ENCODE peak calls at places on chromosomes 5 and 9, in nine cellular contexts. T is mucosa of descending colon, E is cardiac muscle cell, V is IMR-90, Y is suprapubic skin, H is iPS DF 6.9, B is left ventricle myocardium inferior, Q is uterus, W is BE2C. J is an unnamed sample.

GRCh38 chr9:14283276-14283675 is 30.7 kb downstream of the NFIB start:
- DNase-seq in T (no peak), E (no peak), V (no peak), Y (no peak), H (no peak), B (no peak), Q (no peak), W (no peak), J (no peak)

GRCh38 chr9:1077616-1078015 is 27.5 kb downstream of the DMRT2 start:
- DNase-seq in T (no peak), E (no peak), V (no peak), Y (no peak), H (no peak), B (no peak), Q (no peak), W (no peak), J (no peak)

GRCh38 chr5:150208187-150209015 is 18.5 kb downstream of the SLC6A7 start:
- DNase-seq in T (no peak), E (peak), V (peak), Y (no peak), H (no peak), B (no peak), Q (no peak), W (no peak), J (no peak)

GRCh38 chr5:131749138-131749537 is 47.7 kb downstream of the FNIP1 start:
- DNase-seq in T (no peak), E (no peak), V (peak), Y (no peak), H (no peak), B (no peak), Q (no peak), W (no peak), J (no peak)

GRCh38 chr5:9621379-9621903 is 8.7 kb downstream of the TAS2R1 start:
- DNase-seq in T (no peak), E (peak), V (peak), Y (no peak), H (no peak), B (no peak), Q (no peak), W (no peak), J (peak)

GRCh38 chr5:169296456-169297220 is 4.3 kb downstream of the SLIT3 start:
- DNase-seq in T (no peak), E (peak), V (no peak), Y (no peak), H (no peak), B (no peak), Q (peak), W (no peak), J (no peak)

GRCh38 chr5:180330810-180331646 is 22.1 kb downstream of the GFPT2 start:
- DNase-seq in T (no peak), E (peak), V (peak), Y (peak), H (no peak), B (peak), Q (peak), W (no peak), J (peak)

GRCh38 chr9:124514125-124514524 is 6.9 kb upstream of the NR5A1 start:
- DNase-seq in T (no peak), E (no peak), V (no peak), Y (no peak), H (no peak), B (no peak), Q (no peak), W (no peak), J (no peak)

DNA sequence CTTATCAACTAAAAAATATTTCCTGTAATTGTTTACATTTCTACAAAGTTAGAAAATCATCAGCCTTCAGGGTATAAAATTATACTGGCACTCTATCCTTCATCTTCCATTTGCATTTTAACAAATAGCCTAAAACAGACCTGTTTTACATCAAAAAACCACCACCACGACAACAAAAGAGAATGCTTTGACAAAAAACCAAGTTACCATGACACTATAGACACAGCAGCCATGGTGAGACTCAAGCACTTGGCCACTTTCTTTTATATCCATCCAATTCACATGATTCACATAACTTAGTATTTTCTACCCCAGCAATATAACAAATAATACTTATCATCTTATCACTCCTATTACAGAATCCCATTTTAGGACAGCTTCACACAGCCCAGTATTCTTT is 2.8 kb downstream of the NADK2 start:
- DNase-seq in T (no peak), E (no peak), V (no peak), Y (no peak), H (no peak), B (no peak), Q (no peak), W (no peak), J (no peak)
- H3K4me3 ChIP-seq in T (no peak), E (no peak), V (no peak), Y (no peak), H (no peak), B (peak), Q (no peak), W (no peak), J (no peak)

GRCh38 chr5:10624244-10624643 is 60.4 kb downstream of the ANKRD33B start:
- DNase-seq in T (no peak), E (no peak), V (no peak), Y (peak), H (no peak), B (no peak), Q (no peak), W (no peak), J (no peak)
- H3K4me3 ChIP-seq in T (no peak), E (no peak), V (no peak), Y (no peak), H (no peak), B (no peak), Q (no peak), W (no peak), J (no peak)

GRCh38 chr5:141598389-141599360 is 20.1 kb downstream of the DIAPH1 start:
- DNase-seq in T (no peak), E (no peak), V (peak), Y (no peak), H (no peak), B (no peak), Q (no peak), W (no peak), J (no peak)
- H3K4me3 ChIP-seq in T (no peak), E (no peak), V (no peak), Y (no peak), H (no peak), B (no peak), Q (no peak), W (no peak), J (no peak)

DNA sequence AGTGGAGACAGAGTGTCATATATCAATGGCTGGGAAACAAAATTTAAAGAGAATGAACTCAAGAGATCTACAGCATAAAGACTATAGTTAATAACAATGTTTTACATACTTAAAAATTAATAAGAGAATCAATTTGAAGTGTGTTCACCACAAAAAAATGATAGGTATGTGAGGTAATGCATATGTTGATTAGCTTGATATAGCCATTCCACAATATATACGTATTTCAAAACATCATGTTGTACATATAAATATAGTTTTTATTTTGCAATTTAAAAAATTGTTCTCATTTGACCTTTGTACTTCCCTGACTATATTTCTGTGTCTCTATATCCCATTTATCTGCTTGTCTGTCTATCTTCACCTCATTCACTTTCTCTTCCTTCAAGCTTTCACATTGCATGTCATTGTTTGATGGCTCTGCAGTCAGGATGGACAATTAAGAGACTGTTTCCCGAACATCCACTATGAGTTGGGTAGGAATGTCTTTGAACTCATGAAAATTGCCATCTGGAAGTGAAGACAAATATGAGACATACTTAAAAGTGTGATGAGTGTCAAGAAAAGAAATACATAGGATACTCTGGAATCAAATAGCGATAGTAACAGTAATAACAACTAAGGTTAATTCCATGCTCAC is 359.9 kb upstream of the ACTBL2 start:
- DNase-seq in T (no peak), E (no peak), V (no peak), Y (no peak), H (no peak), B (no peak), Q (no peak), W (no peak), J (no peak)
- H3K4me3 ChIP-seq in T (no peak), E (no peak), V (no peak), Y (no peak), H (no peak), B (no peak), Q (no peak), W (no peak), J (no peak)

GRCh38 chr5:172834570-172835245 is 657 bp downstream of the ERGIC1 start:
- DNase-seq in T (peak), E (peak), V (no peak), Y (no peak), H (no peak), B (no peak), Q (no peak), W (peak), J (no peak)

GRCh38 chr5:172835246-172836030 is 1.4 kb downstream of the ERGIC1 start:
- DNase-seq in T (no peak), E (no peak), V (no peak), Y (no peak), H (no peak), B (no peak), Q (no peak), W (no peak), J (no peak)

GRCh38 chr5:172833372-172833690 is 720 bp upstream of the ERGIC1 start:
- DNase-seq in T (no peak), E (no peak), V (no peak), Y (no peak), H (no peak), B (no peak), Q (no peak), W (no peak), J (no peak)

GRCh38 chr5:172832383-172833315 is 1.4 kb upstream of the ERGIC1 start:
- DNase-seq in T (no peak), E (no peak), V (no peak), Y (no peak), H (no peak), B (no peak), Q (no peak), W (no peak), J (no peak)

DNA sequence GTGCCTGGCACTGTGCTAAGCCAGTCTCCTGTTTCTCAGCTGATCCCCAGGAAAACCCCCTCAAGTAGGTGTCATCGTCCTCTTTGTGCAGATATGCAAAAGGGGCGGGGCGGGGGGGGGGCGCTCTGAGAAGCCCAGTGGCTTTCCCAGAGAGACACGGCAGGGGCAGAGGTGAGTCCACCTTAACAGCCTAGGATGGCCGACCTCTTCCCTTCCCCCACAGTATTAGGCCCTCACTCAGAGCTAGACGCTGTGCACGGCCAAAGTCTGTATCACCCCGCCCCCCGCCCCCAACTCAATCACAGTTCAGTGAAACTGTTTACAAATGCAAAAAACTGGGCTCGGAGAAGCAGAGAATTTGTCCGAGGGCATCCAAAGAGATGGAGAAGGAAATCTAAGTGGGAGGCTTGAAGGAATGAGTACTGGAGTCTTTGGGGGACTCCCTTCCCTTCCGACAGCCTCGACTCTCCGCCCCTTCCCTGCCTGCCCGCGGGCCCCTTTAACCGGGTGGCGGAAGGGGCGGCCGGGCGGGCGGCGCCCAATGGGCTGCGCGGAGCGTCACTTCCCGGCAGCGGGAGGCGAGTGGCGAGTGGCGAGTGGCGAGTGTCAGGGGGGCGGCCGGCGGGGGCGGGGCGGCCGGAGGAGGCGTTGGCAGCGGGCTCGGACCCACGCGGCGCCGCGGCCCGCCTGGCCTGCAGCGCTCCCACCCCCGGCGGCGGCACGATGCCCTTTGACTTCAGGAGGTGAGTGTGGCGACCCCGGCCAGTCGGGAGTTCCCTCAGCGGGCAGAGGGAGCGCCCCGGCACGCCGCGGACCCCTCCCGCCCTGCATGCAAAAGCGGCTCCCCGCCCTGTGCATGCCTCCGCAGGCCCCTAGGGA is at the start of gene ERGIC1:
- DNase-seq in T (peak), E (peak), V (peak), Y (peak), H (no peak), B (peak), Q (peak), W (peak), J (peak)
- H3K4me3 ChIP-seq in T (peak), E (peak), V (peak), Y (peak), H (peak), B (peak), Q (peak), W (peak), J (peak)

GRCh38 chr9:72315089-72315509 is 49.9 kb downstream of the ZFAND5 start:
- DNase-seq in T (peak), E (peak), V (peak), Y (peak), H (no peak), B (peak), Q (peak), W (peak), J (peak)
- H3K4me3 ChIP-seq in T (no peak), E (no peak), V (no peak), Y (peak), H (no peak), B (peak), Q (no peak), W (no peak), J (no peak)

DNA sequence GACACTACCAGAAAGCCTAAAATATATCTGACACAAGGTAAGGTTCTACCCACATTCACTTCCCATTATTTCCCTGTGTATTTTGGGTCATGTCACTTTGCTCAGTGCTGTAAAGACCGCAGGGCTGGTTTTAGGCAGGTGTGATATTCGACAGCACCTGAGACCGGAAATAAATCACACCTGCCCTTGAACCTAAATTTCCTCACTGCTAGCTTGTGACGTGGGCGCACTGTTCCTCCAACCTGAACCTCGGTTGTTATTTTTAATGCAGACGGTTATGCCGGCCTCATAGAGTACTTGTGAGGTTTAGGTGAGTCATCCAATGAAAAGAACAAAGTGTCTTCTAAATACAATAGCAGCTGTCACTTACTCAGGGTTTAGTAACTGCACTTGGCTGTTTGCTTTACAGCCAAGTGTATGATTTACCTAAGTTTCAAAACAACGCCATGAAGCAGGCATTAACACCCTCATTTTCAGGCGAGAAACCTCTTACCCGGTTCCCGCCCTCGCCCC is 20.7 kb upstream of the ZNF782 start:
- DNase-seq in T (peak), E (peak), V (peak), Y (no peak), H (no peak), B (no peak), Q (no peak), W (no peak), J (peak)
- H3K4me3 ChIP-seq in T (peak), E (peak), V (peak), Y (peak), H (no peak), B (peak), Q (no peak), W (peak), J (peak)

GRCh38 chr9:34986541-34987047 is 3.0 kb upstream of the DNAJB5 start:
- DNase-seq in T (no peak), E (peak), V (no peak), Y (no peak), H (no peak), B (peak), Q (no peak), W (peak), J (no peak)
- H3K4me3 ChIP-seq in T (no peak), E (no peak), V (no peak), Y (no peak), H (no peak), B (no peak), Q (no peak), W (peak), J (no peak)

DNA sequence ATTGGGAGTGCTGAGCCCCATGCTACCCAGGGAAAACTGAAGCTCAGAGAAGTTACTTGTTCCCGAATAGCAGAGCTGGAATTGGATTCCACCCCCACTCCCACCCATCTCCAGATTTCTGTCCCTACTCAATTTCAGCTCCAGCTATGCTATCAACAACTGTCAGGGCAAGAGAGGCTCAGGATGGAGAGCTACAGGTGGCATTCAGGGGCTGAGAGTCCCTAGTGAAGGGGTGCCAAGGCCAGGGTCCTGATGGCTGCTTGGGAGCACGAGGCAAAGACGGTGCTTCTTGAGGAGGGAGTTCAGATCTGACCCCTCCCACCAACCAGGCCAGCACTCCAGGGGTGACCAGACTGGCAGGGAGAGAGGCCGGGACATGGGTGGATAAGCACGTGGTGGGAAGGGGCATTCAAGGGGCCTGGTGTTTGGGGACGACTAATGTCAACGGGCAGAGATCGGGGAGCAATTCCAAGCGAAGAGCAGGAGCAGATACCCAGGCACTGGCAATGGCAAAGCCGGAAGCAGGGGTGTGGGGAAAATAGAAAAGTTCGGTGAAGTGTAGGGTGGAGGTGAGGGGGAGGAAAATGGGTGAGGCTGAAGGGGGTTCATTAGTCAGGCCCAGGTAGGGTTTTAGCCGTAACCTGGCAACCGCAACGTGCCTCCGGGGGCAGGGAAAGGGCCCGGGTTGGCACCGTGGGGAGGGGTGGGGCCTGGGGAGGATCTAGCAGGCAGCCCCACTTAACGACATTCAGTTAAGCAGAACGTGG is 4.6 kb downstream of the RGS14 start:
- DNase-seq in T (no peak), E (no peak), V (no peak), Y (no peak), H (no peak), B (no peak), Q (no peak), W (no peak), J (no peak)
- H3K4me3 ChIP-seq in T (no peak), E (no peak), V (no peak), Y (peak), H (peak), B (peak), Q (peak), W (peak), J (no peak)

J was measured in skeletal muscle cell.